ENCODE peak calls at places on chromosomes 5 and 9, in nine cellular contexts. M is ovary, K is psoas muscle, J is epithelial cell of esophagus, A is HCT116, P is heart left ventricle, F is PC-3, H is heart right ventricle, V is fibroblast of mammary gland. I is an unnamed sample.
A peak's percentile ranks its signal among the peaks of the same experiment; 100 is the strongest.

GRCh38 chr5:138241688-138242547 is 28.8 kb upstream of the CDC23 start:
- DNase-seq in M (peak; percentile 14), K (peak; percentile 57), J (no peak), A (no peak), P (peak; percentile 29), F (no peak), H (peak; percentile 37), V (no peak), I (peak; percentile 28)

GRCh38 chr9:75950983-75951382 is 60.5 kb downstream of the PCSK5 start:
- DNase-seq in M (no peak), K (no peak), J (no peak), A (no peak), P (no peak), F (no peak), H (no peak), V (no peak), I (no peak)

GRCh38 chr5:153445875-153446567 is 44.4 kb upstream of the GRIA1 start:
- DNase-seq in M (no peak), K (no peak), J (peak; percentile 55), A (no peak), P (peak; percentile 17), F (peak; percentile 24), H (no peak), V (peak; percentile 62), I (peak; percentile 13)

GRCh38 chr9:94974154-94974860 is 247.8 kb downstream of the AOPEP start:
- DNase-seq in M (no peak), K (no peak), J (no peak), A (no peak), P (no peak), F (no peak), H (no peak), V (no peak), I (peak; percentile 45)

GRCh38 chr9:124257865-124258764 is at the start of gene NEK6:
- DNase-seq in M (peak; percentile 51), K (peak; percentile 64), J (peak; percentile 62), A (no peak), P (peak; percentile 51), F (peak; percentile 31), H (peak; percentile 49), V (peak; percentile 76), I (peak; percentile 81)

GRCh38 chr5:81751836-81752643 is 1.1 kb upstream of the SSBP2 start:
- DNase-seq in M (peak; percentile 47), K (no peak), J (no peak), A (no peak), P (no peak), F (no peak), H (no peak), V (peak; percentile 11), I (peak; percentile 41)

GRCh38 chr5:8613078-8613685 is 744.2 kb downstream of the MTRR start:
- DNase-seq in M (no peak), K (no peak), J (no peak), A (no peak), P (no peak), F (no peak), H (no peak), V (no peak), I (no peak)

GRCh38 chr9:132588501-132589147 is 6.2 kb downstream of the BARHL1 start:
- DNase-seq in M (no peak), K (peak; percentile 36), J (no peak), A (no peak), P (no peak), F (no peak), H (no peak), V (no peak), I (no peak)

GRCh38 chr5:43000198-43000840 is 39.8 kb downstream of the ANXA2R start:
- DNase-seq in M (no peak), K (no peak), J (peak; percentile 62), A (no peak), P (peak; percentile 22), F (no peak), H (no peak), V (peak; percentile 19), I (peak; percentile 50)

GRCh38 chr5:133635051-133635450 is 22.7 kb upstream of the FSTL4 start:
- DNase-seq in M (no peak), K (no peak), J (peak; percentile 74), A (no peak), P (no peak), F (peak; percentile 67), H (no peak), V (peak; percentile 70), I (peak; percentile 13)

GRCh38 chr5:128778474-128778873 is 186.8 kb upstream of the SLC27A6 start:
- DNase-seq in M (no peak), K (no peak), J (no peak), A (no peak), P (no peak), F (no peak), H (no peak), V (peak; percentile 41), I (no peak)

GRCh38 chr5:14156611-14157493 is 13.7 kb downstream of the TRIO start:
- DNase-seq in M (peak; percentile 39), K (no peak), J (peak; percentile 96), A (peak; percentile 32), P (peak; percentile 56), F (peak; percentile 98), H (no peak), V (peak; percentile 99), I (peak; percentile 96)

GRCh38 chr9:72351538-72352453 is 13.2 kb downstream of the ZFAND5 start:
- DNase-seq in M (peak; percentile 53), K (peak; percentile 80), J (peak; percentile 92), A (no peak), P (peak; percentile 38), F (peak; percentile 84), H (peak; percentile 16), V (peak; percentile 90), I (no peak)

GRCh38 chr5:90954951-90955635 is 396.5 kb downstream of the ADGRV1 start:
- DNase-seq in M (no peak), K (no peak), J (no peak), A (no peak), P (no peak), F (no peak), H (no peak), V (no peak), I (no peak)
- H3K4me3 ChIP-seq in M (no peak overlapping the region), K (no peak overlapping the region), J (no peak overlapping the region), A (no peak overlapping the region), P (no peak overlapping the region), F (no peak overlapping the region), H (no peak overlapping the region), V (no peak overlapping the region), I (no peak overlapping the region)

DNA sequence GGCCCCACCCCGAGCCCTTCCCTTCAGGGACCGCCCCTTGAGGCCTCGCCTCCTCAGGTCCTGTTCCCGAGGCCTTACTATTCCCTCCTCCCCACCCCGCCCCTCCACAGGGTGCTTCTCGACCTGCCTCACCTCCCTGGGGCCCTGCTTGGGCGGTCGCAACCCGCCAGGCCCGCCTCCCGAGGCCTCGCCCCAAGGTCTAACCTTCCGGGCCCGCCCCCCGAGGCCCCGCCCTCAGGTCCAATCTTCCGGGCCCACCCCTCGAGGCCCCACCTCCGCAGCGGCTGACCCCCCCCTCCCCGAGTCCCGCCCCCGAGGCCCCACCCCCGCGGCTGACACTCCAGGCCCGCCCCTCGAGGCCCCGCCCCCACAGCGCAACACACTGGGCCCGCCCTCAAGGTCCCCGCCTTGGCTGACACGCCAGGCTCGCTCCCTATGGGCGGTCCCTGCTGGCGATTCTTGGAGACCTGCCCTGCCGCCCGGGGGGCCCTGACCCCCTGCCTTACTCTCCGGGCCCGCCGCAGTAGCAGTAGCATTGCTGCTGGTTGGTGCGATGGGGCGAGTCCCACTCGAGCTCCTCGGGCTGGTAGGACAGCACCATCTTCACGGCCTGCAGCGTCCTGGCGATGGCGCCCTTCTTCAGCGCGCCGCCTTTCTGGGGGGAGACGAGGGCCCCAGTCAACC is 8.2 kb downstream of the PHF19 start:
- DNase-seq in M (peak; percentile 97), K (peak; percentile 98), J (peak; percentile 99), A (peak; percentile 94), P (peak; percentile 95), F (peak; percentile 92), H (peak; percentile 96), V (peak; percentile 91), I (peak; percentile 94)
- TF ChIP-seq CTCF in M (no peak), K (peak; percentile 27), J (peak; percentile 48), A (peak; percentile 5), P (no peak), F (peak; percentile 30), H (peak; percentile 70), V (peak; percentile 36), I (peak; percentile 52)

DNA sequence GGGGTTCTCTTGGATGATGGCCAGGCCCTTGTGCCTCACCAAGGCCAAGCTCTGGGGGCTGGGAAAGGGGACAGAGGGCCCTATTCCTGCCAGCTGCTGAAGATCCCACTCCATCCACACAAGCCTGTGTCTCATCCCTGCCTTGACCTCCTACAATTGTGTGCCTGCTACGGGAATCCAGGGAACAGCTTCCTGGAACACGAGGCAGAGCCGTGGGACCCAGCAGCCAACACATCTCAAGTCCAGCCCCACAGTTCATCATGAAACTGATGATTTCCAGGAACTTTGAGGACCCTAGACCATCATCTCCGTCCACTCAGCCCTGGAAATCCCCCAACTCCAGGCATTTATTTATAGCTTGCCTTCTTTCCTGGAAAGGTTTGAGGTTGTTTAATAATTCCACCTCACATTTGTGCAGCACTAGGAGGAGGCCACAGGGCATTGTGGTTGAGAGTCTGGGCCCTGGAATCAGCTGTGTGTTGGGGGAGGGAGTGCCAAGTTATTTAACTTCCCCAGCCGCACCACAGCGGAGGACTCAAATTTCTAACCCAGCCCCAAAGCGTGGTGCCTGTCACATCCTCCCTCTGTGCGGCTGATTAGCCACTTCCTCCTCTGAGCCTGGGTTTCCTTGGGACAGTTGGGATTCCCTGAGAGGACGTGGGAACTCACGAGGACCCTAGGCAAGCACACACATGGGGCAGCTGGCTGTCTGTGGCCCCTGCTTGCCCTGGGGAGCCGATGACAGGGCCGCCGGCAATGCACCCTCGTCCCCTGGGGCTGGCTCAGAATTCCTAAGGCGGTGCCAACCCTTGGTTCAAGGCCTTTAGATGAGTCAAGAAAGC is 58.2 kb upstream of the GGTA1 start:
- DNase-seq in M (peak; percentile 63), K (peak; percentile 87), J (peak; percentile 79), A (no peak), P (peak; percentile 75), F (peak; percentile 87), H (peak; percentile 59), V (peak; percentile 70), I (peak; percentile 91)
- H3K4me3 ChIP-seq in M (no peak overlapping the region), K (peak overlapping the region; percentile 22), J (no peak overlapping the region), A (no peak overlapping the region), P (no peak overlapping the region), F (peak overlapping the region; percentile 7), H (no peak overlapping the region), V (no peak overlapping the region), I (no peak overlapping the region)

GRCh38 chr9:82212885-82213284 is 224.3 kb downstream of the SPATA31D1 start:
- DNase-seq in M (no peak), K (no peak), J (no peak), A (no peak), P (no peak), F (no peak), H (no peak), V (no peak), I (no peak)

GRCh38 chr9:82208741-82209450 is 220.3 kb downstream of the SPATA31D1 start:
- DNase-seq in M (no peak), K (no peak), J (peak; percentile 64), A (no peak), P (no peak), F (peak; percentile 36), H (no peak), V (peak; percentile 46), I (peak; percentile 8)

GRCh38 chr9:82206490-82206889 is 217.9 kb downstream of the SPATA31D1 start:
- DNase-seq in M (no peak), K (no peak), J (peak; percentile 47), A (no peak), P (no peak), F (peak; percentile 5), H (no peak), V (no peak), I (no peak)

GRCh38 chr9:82206946-82207345 is 218.4 kb downstream of the SPATA31D1 start:
- DNase-seq in M (no peak), K (no peak), J (peak; percentile 17), A (no peak), P (no peak), F (no peak), H (no peak), V (no peak), I (no peak)

GRCh38 chr9:82209797-82210470 is 221.4 kb downstream of the SPATA31D1 start:
- DNase-seq in M (no peak), K (no peak), J (peak; percentile 61), A (no peak), P (no peak), F (peak; percentile 6), H (no peak), V (peak; percentile 8), I (no peak)
- TF ChIP-seq CTCF in M (no peak), K (no peak), J (no peak), A (no peak), P (no peak), F (no peak), H (no peak), V (no peak), I (no peak)

I was measured in AG10803.